ENCODE peak calls at places on chromosomes 13 and 19, in five cellular contexts. J is hepatic stellate cell; E is stimulated activated naive CD4-positive, alpha-beta T cell; U is stimulated activated CD8-positive, alpha-beta memory T cell treated with anti-CD3 and anti-CD28 coated beads, Interleukin-7, amount 100 ng/mL, for 1 hour; K is GM03348. V is an unnamed sample.

GRCh38 chr13:84405286-84405685 is 523.0 kb upstream of the SLITRK1 start:
- DNase-seq in J (peak; percentile 2), E (no peak), U (no peak), K (no peak), V (no peak)

GRCh38 chr13:48712141-48712540 is 58.4 kb downstream of the CYSLTR2 start:
- DNase-seq in J (no peak), E (no peak), U (no peak), K (no peak), V (no peak)

GRCh38 chr13:110137677-110138008 is 169.3 kb downstream of the COL4A1 start:
- DNase-seq in J (no peak), E (no peak), U (no peak), K (peak; percentile 38), V (peak; percentile 78)

GRCh38 chr13:18739310-18739709 is 442.3 kb downstream of the TUBA3C start:
- DNase-seq in J (no peak), E (no peak), U (no peak), K (no peak), V (no peak)

GRCh38 chr13:77000475-77000874 is 8.6 kb downstream of the CLN5 start:
- DNase-seq in J (no peak), E (no peak), U (no peak), K (peak; percentile 31), V (no peak)

GRCh38 chr13:41708648-41709175 is 251.4 kb downstream of the RGCC start:
- DNase-seq in J (no peak), E (no peak), U (no peak), K (peak; percentile 22), V (no peak)

GRCh38 chr13:32911506-32911905 is 104.7 kb upstream of the KL start:
- DNase-seq in J (peak; percentile 67), E (no peak), U (no peak), K (peak; percentile 64), V (peak; percentile 41)

GRCh38 chr19:8648240-8648639 is 17.8 kb downstream of the NFILZ start:
- DNase-seq in J (no peak), E (no peak), U (no peak), K (no peak), V (no peak)

GRCh38 chr19:32566246-32566830 is 14.7 kb upstream of the PDCD5 start:
- DNase-seq in J (peak; percentile 46), E (no peak), U (no peak), K (peak; percentile 45), V (no peak)

V was measured in NCI-H345.